ENCODE peak calls at places on chromosome 7, in seven cellular contexts. D, W, P, K, B, L and C are unnamed samples.

GRCh38 chr7:30594055-30594539 is 581 bp upstream of the GARS1 start:
- DNase-seq in W (peak), D (no peak), B (peak), L (peak), K (peak), P (peak), C (peak)

GRCh38 chr7:95781967-95782586 is 9.7 kb downstream of the DYNC1I1 start:
- DNase-seq in D (no peak), P (no peak), B (no peak), W (no peak), L (no peak), K (no peak), C (no peak)

GRCh38 chr7:128240696-128241386 is at the start of gene LEP:
- DNase-seq in L (no peak), D (no peak), K (no peak), W (no peak), P (no peak), B (no peak), C (no peak)

GRCh38 chr7:133682364-133683181 is 429.7 kb downstream of the EXOC4 start:
- DNase-seq in W (no peak), K (no peak), P (no peak), B (no peak), D (no peak), L (no peak), C (no peak)

GRCh38 chr7:138785587-138786437 is 12.0 kb upstream of the TMEM213 start:
- DNase-seq in B (no peak), K (no peak), D (no peak), P (no peak), L (no peak), W (peak), C (no peak)

GRCh38 chr7:36653671-36654355 is 70.5 kb downstream of the AOAH start:
- DNase-seq in B (no peak), W (no peak), L (no peak), D (no peak), K (no peak), P (no peak), C (no peak)

GRCh38 chr7:152527610-152528032 is 91.8 kb upstream of the KMT2C start:
- DNase-seq in W (peak), P (no peak), D (peak), L (no peak), K (no peak), B (no peak), C (no peak)

GRCh38 chr7:136150311-136150710 is 173.2 kb upstream of the MTPN start:
- DNase-seq in B (no peak), W (no peak), P (no peak), L (no peak), D (no peak), K (no peak), C (no peak)

GRCh38 chr7:98321301-98321700 is 39.8 kb downstream of the BRI3 start:
- DNase-seq in D (no peak), B (no peak), P (no peak), W (no peak), K (no peak), L (no peak), C (no peak)

GRCh38 chr7:2104107-2104710 is 128.5 kb downstream of the MAD1L1 start:
- DNase-seq in L (peak), B (peak), D (peak), K (peak), P (peak), W (peak), C (peak)

GRCh38 chr7:51311166-51311565 is 5.4 kb downstream of the COBL start:
- DNase-seq in W (no peak), D (no peak), P (no peak), L (no peak), B (no peak), K (no peak), C (no peak)

GRCh38 chr7:17674956-17675300 is 265.4 kb downstream of the SNX13 start:
- DNase-seq in P (no peak), W (no peak), L (no peak), D (no peak), B (no peak), K (no peak), C (no peak)

GRCh38 chr7:151806938-151807775 is 69.8 kb downstream of the PRKAG2 start:
- DNase-seq in D (no peak), W (no peak), K (no peak), L (no peak), B (no peak), P (no peak), C (no peak)

GRCh38 chr7:12674861-12675260 is 12.6 kb upstream of the ARL4A start:
- DNase-seq in K (no peak), W (peak), L (peak), B (peak), P (peak), D (no peak), C (no peak)

GRCh38 chr7:52498319-52498718 is 537.1 kb upstream of the POM121L12 start:
- DNase-seq in W (no peak), D (no peak), P (no peak), L (no peak), K (no peak), B (no peak), C (no peak)

GRCh38 chr7:142024547-142024946 is 28.9 kb downstream of the MGAM start:
- DNase-seq in B (no peak), L (no peak), D (no peak), K (no peak), W (peak), P (no peak), C (no peak)

GRCh38 chr7:82859106-82859850 is 303.4 kb downstream of the PCLO start:
- DNase-seq in B (no peak), W (peak), D (no peak), P (no peak), L (no peak), K (no peak), C (no peak)

GRCh38 chr7:28804990-28805389 is 153.1 kb downstream of the TRIL start:
- DNase-seq in D (peak), L (no peak), B (no peak), W (peak), P (no peak), K (no peak), C (no peak)

GRCh38 chr7:50720295-50720694 is 62.4 kb downstream of the GRB10 start:
- DNase-seq in P (no peak), L (no peak), D (no peak), K (no peak), W (no peak), B (no peak), C (no peak)

GRCh38 chr7:26458751-26459150 is 167.1 kb downstream of the SNX10 start:
- DNase-seq in B (no peak), K (no peak), D (no peak), P (no peak), L (no peak), W (no peak), C (no peak)

GRCh38 chr7:149855368-149856305 is 17.5 kb downstream of the ZNF862 start:
- DNase-seq in B (no peak), W (peak), K (no peak), P (no peak), L (no peak), D (no peak), C (no peak)

GRCh38 chr7:77699056-77699455 is 2.8 kb downstream of the RSBN1L start:
- DNase-seq in W (no peak), L (peak), K (no peak), D (no peak), P (no peak), B (peak), C (no peak)

GRCh38 chr7:143417734-143418378 is 9.2 kb upstream of the EPHA1 start:
- DNase-seq in K (no peak), D (no peak), P (no peak), B (no peak), W (no peak), L (no peak), C (no peak)

GRCh38 chr7:131108212-131108980 is 219.3 kb upstream of the MKLN1 start:
- DNase-seq in B (peak), L (peak), W (peak), D (no peak), P (no peak), K (peak), C (peak)

GRCh38 chr7:101940830-101941229 is 123.4 kb downstream of the CUX1 start:
- DNase-seq in L (no peak), K (peak), D (no peak), P (peak), W (no peak), B (no peak), C (no peak)

GRCh38 chr7:36868727-36869411 is 144.6 kb upstream of the AOAH start:
- DNase-seq in D (no peak), P (no peak), W (no peak), K (no peak), L (no peak), B (no peak), C (no peak)

GRCh38 chr7:997404-998395 is 14.7 kb downstream of the CYP2W1 start:
- DNase-seq in B (no peak), D (no peak), P (no peak), W (no peak), L (no peak), K (no peak), C (no peak)
- TF ChIP-seq CTCF in B (no peak), D (no peak), P (peak), W (no peak), L (no peak), K (no peak), C (no peak)

DNA sequence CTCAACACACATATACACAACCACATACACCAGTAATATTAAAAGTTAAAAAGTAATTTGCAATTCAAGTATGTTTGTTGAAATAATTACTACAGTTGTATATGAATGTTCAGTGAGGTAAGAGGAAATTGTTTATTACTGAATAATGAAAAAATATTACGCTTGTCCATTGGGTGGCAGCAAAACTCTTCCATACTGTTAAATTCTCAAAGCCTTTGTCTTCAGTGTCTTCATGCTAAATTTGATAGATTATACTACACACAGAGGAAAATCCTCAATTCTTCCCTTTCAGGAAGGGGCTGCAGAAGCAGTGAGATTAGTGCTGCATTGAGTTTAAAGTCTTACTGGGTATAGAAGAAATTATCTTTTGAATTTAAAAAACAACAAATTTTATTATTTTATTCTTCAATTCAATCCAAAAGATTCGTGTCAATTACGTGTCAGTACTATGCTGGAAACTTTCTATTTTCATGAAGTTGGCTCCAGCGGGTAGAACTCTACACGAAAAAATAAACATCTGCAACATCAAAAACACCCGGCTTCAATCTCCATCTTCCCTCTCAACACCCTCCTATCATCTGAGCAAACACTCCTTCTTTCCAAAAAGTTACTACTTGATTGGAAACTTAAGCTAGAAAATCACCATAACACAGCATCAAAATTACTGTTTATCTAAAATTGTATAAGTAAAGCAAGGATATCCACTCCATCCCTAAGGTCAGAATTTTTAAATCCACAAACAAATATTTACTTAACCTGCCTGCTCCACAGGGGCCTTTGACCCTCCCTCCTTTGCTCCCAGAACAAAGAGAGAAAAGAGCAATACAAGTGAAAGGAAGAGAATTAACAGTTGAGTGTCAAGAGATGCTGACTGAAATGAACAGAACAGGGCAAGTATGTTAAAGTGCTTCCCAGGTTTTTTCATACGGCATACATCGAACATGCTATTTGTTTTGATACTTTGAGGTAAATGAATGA is 37.0 kb upstream of the TES start:
- DNase-seq in D (no peak), W (peak), K (peak), B (peak), P (peak), L (peak), C (no peak)
- TF ChIP-seq CTCF in D (peak), W (peak), K (peak), B (peak), P (peak), L (peak), C (no peak)

GRCh38 chr7:47438411-47439029 is 143.4 kb downstream of the TNS3 start:
- DNase-seq in W (no peak), B (no peak), D (no peak), K (no peak), L (no peak), P (no peak), C (no peak)

GRCh38 chr7:47440320-47440719 is 141.6 kb downstream of the TNS3 start:
- DNase-seq in P (no peak), W (no peak), L (no peak), D (no peak), K (no peak), B (no peak), C (no peak)

GRCh38 chr7:47432988-47433895 is 148.7 kb downstream of the TNS3 start:
- DNase-seq in P (no peak), L (no peak), W (no peak), B (no peak), D (no peak), K (no peak), C (no peak)

GRCh38 chr7:47439181-47439667 is 142.7 kb downstream of the TNS3 start:
- DNase-seq in K (no peak), D (no peak), W (no peak), L (no peak), B (no peak), P (no peak), C (no peak)

DNA sequence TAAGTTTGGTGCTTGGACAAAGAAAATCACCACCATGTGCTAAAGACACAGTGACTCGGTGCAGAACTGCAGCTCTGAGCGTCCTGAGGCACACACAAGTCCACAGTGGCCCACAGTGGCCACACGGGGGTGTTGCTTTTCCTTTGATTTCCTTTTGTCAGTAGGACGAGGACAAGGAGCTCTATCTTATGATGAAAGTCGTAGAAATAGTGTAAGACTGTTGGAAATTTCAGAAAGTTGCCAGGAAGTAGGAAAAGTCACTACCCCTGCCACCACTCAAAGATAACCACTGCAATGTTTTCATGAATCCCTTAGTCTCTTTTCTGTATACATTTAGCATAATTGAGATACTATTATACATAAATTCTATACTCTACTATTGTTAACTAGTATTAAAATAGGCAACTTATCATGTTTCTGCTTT is 146.0 kb downstream of the TNS3 start:
- DNase-seq in P (peak), D (peak), B (peak), K (peak), L (no peak), W (peak), C (no peak)
- TF ChIP-seq CTCF in P (no peak), D (peak), B (peak), K (peak), L (peak), W (peak), C (no peak)

GRCh38 chr7:21767300-21767900 is 178.3 kb downstream of the CDCA7L start:
- DNase-seq in W (peak), K (peak), D (no peak), B (peak), P (peak), L (peak), C (no peak)
- TF ChIP-seq CTCF in W (peak), K (peak), D (peak), B (peak), P (peak), L (peak), C (no peak)

DNA sequence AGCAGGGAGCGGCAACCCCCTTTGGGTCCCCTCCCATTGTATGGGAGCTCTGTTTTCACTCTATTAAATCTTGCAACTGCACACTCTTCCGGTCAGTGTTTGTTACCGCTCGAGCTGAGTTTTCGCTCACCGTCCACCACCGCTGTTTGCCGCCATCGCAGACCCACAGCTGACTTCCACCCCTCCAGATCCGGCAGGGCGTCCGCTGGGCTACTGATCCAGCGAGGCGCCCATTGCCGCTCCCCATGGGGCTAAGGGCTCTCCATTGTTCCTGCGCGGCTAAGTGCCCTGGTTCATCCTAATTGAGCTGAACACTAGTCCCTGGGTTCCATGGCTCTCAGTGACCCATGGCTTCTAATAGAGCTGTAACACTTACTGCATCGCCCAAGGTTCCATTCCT is 115.6 kb upstream of the AUTS2 start:
- DNase-seq in B (no peak), L (no peak), P (no peak), D (no peak), W (no peak), K (no peak), C (no peak)
- TF ChIP-seq CTCF in B (no peak), L (no peak), P (no peak), D (no peak), W (no peak), K (no peak), C (no peak)